ENCODE peak calls at places on chromosome 18, in eight cellular contexts. One of them, this sample, is unnamed.

GRCh38 chr18:41075212-41075611 is 879.8 kb upstream of the PIK3C3 start:
- DNase-seq in CD8-positive, alpha-beta memory T cell: no peak
- DNase-seq in IMR-90: peak
- DNase-seq in body of pancreas: no peak
- DNase-seq in endothelial cell of umbilical vein: peak
- DNase-seq in A549: no peak
- DNase-seq in sigmoid colon: no peak
- DNase-seq in CD4-positive, CD25-positive, alpha-beta regulatory T cell: no peak
- DNase-seq in this sample: peak

GRCh38 chr18:2606335-2606734 is 35.0 kb downstream of the NDC80 start:
- DNase-seq in endothelial cell of umbilical vein: peak
- DNase-seq in CD8-positive, alpha-beta memory T cell: peak
- DNase-seq in A549: no peak
- DNase-seq in CD4-positive, CD25-positive, alpha-beta regulatory T cell: no peak
- DNase-seq in sigmoid colon: no peak
- DNase-seq in IMR-90: no peak
- DNase-seq in body of pancreas: no peak
- DNase-seq in this sample: no peak

GRCh38 chr18:23209796-23210195 is 74.5 kb downstream of the CABLES1 start:
- DNase-seq in CD8-positive, alpha-beta memory T cell: no peak
- DNase-seq in endothelial cell of umbilical vein: no peak
- DNase-seq in sigmoid colon: no peak
- DNase-seq in CD4-positive, CD25-positive, alpha-beta regulatory T cell: no peak
- DNase-seq in IMR-90: no peak
- DNase-seq in A549: no peak
- DNase-seq in body of pancreas: no peak
- DNase-seq in this sample: no peak

GRCh38 chr18:52288403-52289004 is 51.5 kb upstream of the DCC start:
- DNase-seq in endothelial cell of umbilical vein: no peak
- DNase-seq in sigmoid colon: no peak
- DNase-seq in body of pancreas: peak
- DNase-seq in CD4-positive, CD25-positive, alpha-beta regulatory T cell: no peak
- DNase-seq in IMR-90: no peak
- DNase-seq in A549: no peak
- DNase-seq in CD8-positive, alpha-beta memory T cell: no peak
- DNase-seq in this sample: peak

GRCh38 chr18:31101148-31102019 is 837 bp downstream of the DSC2 start:
- DNase-seq in CD4-positive, CD25-positive, alpha-beta regulatory T cell: no peak
- DNase-seq in CD8-positive, alpha-beta memory T cell: no peak
- DNase-seq in body of pancreas: peak
- DNase-seq in sigmoid colon: peak
- DNase-seq in A549: peak
- DNase-seq in endothelial cell of umbilical vein: no peak
- DNase-seq in IMR-90: no peak
- DNase-seq in this sample: peak

GRCh38 chr18:48306838-48307237 is 102.3 kb downstream of the ZBTB7C start:
- DNase-seq in CD8-positive, alpha-beta memory T cell: no peak
- DNase-seq in body of pancreas: no peak
- DNase-seq in IMR-90: no peak
- DNase-seq in sigmoid colon: peak
- DNase-seq in endothelial cell of umbilical vein: no peak
- DNase-seq in A549: no peak
- DNase-seq in CD4-positive, CD25-positive, alpha-beta regulatory T cell: no peak
- DNase-seq in this sample: no peak

GRCh38 chr18:13831864-13832508 is 8.0 kb downstream of the MC5R start:
- DNase-seq in endothelial cell of umbilical vein: no peak
- DNase-seq in body of pancreas: no peak
- DNase-seq in CD8-positive, alpha-beta memory T cell: no peak
- DNase-seq in sigmoid colon: no peak
- DNase-seq in CD4-positive, CD25-positive, alpha-beta regulatory T cell: no peak
- DNase-seq in A549: no peak
- DNase-seq in IMR-90: no peak
- DNase-seq in this sample: no peak

GRCh38 chr18:24268784-24269550 is 128.7 kb downstream of the OSBPL1A start:
- DNase-seq in IMR-90: no peak
- DNase-seq in A549: no peak
- DNase-seq in CD4-positive, CD25-positive, alpha-beta regulatory T cell: no peak
- DNase-seq in sigmoid colon: no peak
- DNase-seq in endothelial cell of umbilical vein: no peak
- DNase-seq in body of pancreas: no peak
- DNase-seq in CD8-positive, alpha-beta memory T cell: no peak
- DNase-seq in this sample: no peak

GRCh38 chr18:22185298-22185697 is 15.9 kb downstream of the GATA6 start:
- DNase-seq in CD8-positive, alpha-beta memory T cell: no peak
- DNase-seq in body of pancreas: peak
- DNase-seq in CD4-positive, CD25-positive, alpha-beta regulatory T cell: no peak
- DNase-seq in IMR-90: no peak
- DNase-seq in endothelial cell of umbilical vein: peak
- DNase-seq in A549: no peak
- DNase-seq in sigmoid colon: no peak
- DNase-seq in this sample: no peak

GRCh38 chr18:56389190-56389589 is 249.2 kb downstream of the TXNL1 start:
- DNase-seq in IMR-90: peak
- DNase-seq in sigmoid colon: no peak
- DNase-seq in CD8-positive, alpha-beta memory T cell: no peak
- DNase-seq in CD4-positive, CD25-positive, alpha-beta regulatory T cell: no peak
- DNase-seq in endothelial cell of umbilical vein: no peak
- DNase-seq in A549: no peak
- DNase-seq in body of pancreas: no peak
- DNase-seq in this sample: no peak

GRCh38 chr18:13501896-13502295 is 224.5 kb downstream of the FAM210A start:
- DNase-seq in IMR-90: no peak
- DNase-seq in CD4-positive, CD25-positive, alpha-beta regulatory T cell: no peak
- DNase-seq in body of pancreas: no peak
- DNase-seq in endothelial cell of umbilical vein: peak
- DNase-seq in A549: no peak
- DNase-seq in CD8-positive, alpha-beta memory T cell: no peak
- DNase-seq in sigmoid colon: peak
- DNase-seq in this sample: no peak

GRCh38 chr18:69777248-69777647 is 170.4 kb downstream of the CD226 start:
- DNase-seq in CD4-positive, CD25-positive, alpha-beta regulatory T cell: no peak
- DNase-seq in IMR-90: no peak
- DNase-seq in body of pancreas: no peak
- DNase-seq in sigmoid colon: no peak
- DNase-seq in CD8-positive, alpha-beta memory T cell: no peak
- DNase-seq in endothelial cell of umbilical vein: no peak
- DNase-seq in A549: no peak
- DNase-seq in this sample: no peak

GRCh38 chr18:36214811-36215210 is 27.5 kb downstream of the MOCOS start:
- DNase-seq in body of pancreas: no peak
- DNase-seq in sigmoid colon: no peak
- DNase-seq in CD8-positive, alpha-beta memory T cell: no peak
- DNase-seq in CD4-positive, CD25-positive, alpha-beta regulatory T cell: no peak
- DNase-seq in endothelial cell of umbilical vein: no peak
- DNase-seq in IMR-90: no peak
- DNase-seq in A549: no peak
- DNase-seq in this sample: no peak

GRCh38 chr18:77132369-77133050 is at the start of gene MBP:
- DNase-seq in CD8-positive, alpha-beta memory T cell: peak
- DNase-seq in IMR-90: no peak
- DNase-seq in A549: no peak
- DNase-seq in endothelial cell of umbilical vein: no peak
- DNase-seq in sigmoid colon: peak
- DNase-seq in body of pancreas: peak
- DNase-seq in CD4-positive, CD25-positive, alpha-beta regulatory T cell: peak
- DNase-seq in this sample: no peak

GRCh38 chr18:39305756-39306155 is 1740.2 kb upstream of the CELF4 start:
- DNase-seq in IMR-90: no peak
- DNase-seq in CD4-positive, CD25-positive, alpha-beta regulatory T cell: no peak
- DNase-seq in body of pancreas: no peak
- DNase-seq in A549: no peak
- DNase-seq in endothelial cell of umbilical vein: peak
- DNase-seq in sigmoid colon: no peak
- DNase-seq in CD8-positive, alpha-beta memory T cell: no peak
- DNase-seq in this sample: no peak

GRCh38 chr18:55582325-55582724 is 5.7 kb downstream of the TCF4 start:
- DNase-seq in CD4-positive, CD25-positive, alpha-beta regulatory T cell: no peak
- DNase-seq in IMR-90: no peak
- DNase-seq in body of pancreas: no peak
- DNase-seq in A549: no peak
- DNase-seq in sigmoid colon: no peak
- DNase-seq in CD8-positive, alpha-beta memory T cell: no peak
- DNase-seq in endothelial cell of umbilical vein: no peak
- DNase-seq in this sample: no peak

GRCh38 chr18:61754039-61754583 is 138.7 kb downstream of the RNF152 start:
- DNase-seq in sigmoid colon: no peak
- DNase-seq in body of pancreas: no peak
- DNase-seq in CD8-positive, alpha-beta memory T cell: no peak
- DNase-seq in A549: no peak
- DNase-seq in CD4-positive, CD25-positive, alpha-beta regulatory T cell: no peak
- DNase-seq in IMR-90: no peak
- DNase-seq in endothelial cell of umbilical vein: no peak
- DNase-seq in this sample: no peak

GRCh38 chr18:48947583-48947982 is 3.2 kb downstream of the SMAD7 start:
- DNase-seq in IMR-90: no peak
- DNase-seq in CD8-positive, alpha-beta memory T cell: no peak
- DNase-seq in sigmoid colon: no peak
- DNase-seq in body of pancreas: peak
- DNase-seq in CD4-positive, CD25-positive, alpha-beta regulatory T cell: no peak
- DNase-seq in endothelial cell of umbilical vein: peak
- DNase-seq in A549: no peak
- DNase-seq in this sample: peak

GRCh38 chr18:55821219-55821618 is 233.2 kb upstream of the TCF4 start:
- DNase-seq in sigmoid colon: no peak
- DNase-seq in body of pancreas: no peak
- DNase-seq in CD4-positive, CD25-positive, alpha-beta regulatory T cell: no peak
- DNase-seq in CD8-positive, alpha-beta memory T cell: no peak
- DNase-seq in endothelial cell of umbilical vein: no peak
- DNase-seq in A549: no peak
- DNase-seq in IMR-90: peak
- DNase-seq in this sample: peak

GRCh38 chr18:46711444-46711863 is 45.4 kb downstream of the ST8SIA5 start:
- DNase-seq in CD8-positive, alpha-beta memory T cell: no peak
- DNase-seq in sigmoid colon: no peak
- DNase-seq in CD4-positive, CD25-positive, alpha-beta regulatory T cell: no peak
- DNase-seq in body of pancreas: no peak
- DNase-seq in IMR-90: no peak
- DNase-seq in A549: no peak
- DNase-seq in endothelial cell of umbilical vein: no peak
- DNase-seq in this sample: no peak

GRCh38 chr18:76499596-76500340 is 4.7 kb upstream of the ZNF516 start:
- DNase-seq in endothelial cell of umbilical vein: no peak
- DNase-seq in IMR-90: no peak
- DNase-seq in CD8-positive, alpha-beta memory T cell: no peak
- DNase-seq in A549: no peak
- DNase-seq in sigmoid colon: no peak
- DNase-seq in CD4-positive, CD25-positive, alpha-beta regulatory T cell: no peak
- DNase-seq in body of pancreas: no peak
- DNase-seq in this sample: no peak

GRCh38 chr18:50969448-50969847 is 1.6 kb downstream of the ELAC1 start:
- DNase-seq in endothelial cell of umbilical vein: no peak
- DNase-seq in CD8-positive, alpha-beta memory T cell: no peak
- DNase-seq in A549: no peak
- DNase-seq in body of pancreas: no peak
- DNase-seq in IMR-90: no peak
- DNase-seq in sigmoid colon: no peak
- DNase-seq in CD4-positive, CD25-positive, alpha-beta regulatory T cell: no peak
- DNase-seq in this sample: no peak
- H3K4me3 ChIP-seq in endothelial cell of umbilical vein: no peak
- H3K4me3 ChIP-seq in CD8-positive, alpha-beta memory T cell: no peak
- H3K4me3 ChIP-seq in A549: peak
- H3K4me3 ChIP-seq in body of pancreas: no peak
- H3K4me3 ChIP-seq in IMR-90: no peak
- H3K4me3 ChIP-seq in sigmoid colon: no peak
- H3K4me3 ChIP-seq in CD4-positive, CD25-positive, alpha-beta regulatory T cell: peak
- H3K4me3 ChIP-seq in this sample: peak

DNA sequence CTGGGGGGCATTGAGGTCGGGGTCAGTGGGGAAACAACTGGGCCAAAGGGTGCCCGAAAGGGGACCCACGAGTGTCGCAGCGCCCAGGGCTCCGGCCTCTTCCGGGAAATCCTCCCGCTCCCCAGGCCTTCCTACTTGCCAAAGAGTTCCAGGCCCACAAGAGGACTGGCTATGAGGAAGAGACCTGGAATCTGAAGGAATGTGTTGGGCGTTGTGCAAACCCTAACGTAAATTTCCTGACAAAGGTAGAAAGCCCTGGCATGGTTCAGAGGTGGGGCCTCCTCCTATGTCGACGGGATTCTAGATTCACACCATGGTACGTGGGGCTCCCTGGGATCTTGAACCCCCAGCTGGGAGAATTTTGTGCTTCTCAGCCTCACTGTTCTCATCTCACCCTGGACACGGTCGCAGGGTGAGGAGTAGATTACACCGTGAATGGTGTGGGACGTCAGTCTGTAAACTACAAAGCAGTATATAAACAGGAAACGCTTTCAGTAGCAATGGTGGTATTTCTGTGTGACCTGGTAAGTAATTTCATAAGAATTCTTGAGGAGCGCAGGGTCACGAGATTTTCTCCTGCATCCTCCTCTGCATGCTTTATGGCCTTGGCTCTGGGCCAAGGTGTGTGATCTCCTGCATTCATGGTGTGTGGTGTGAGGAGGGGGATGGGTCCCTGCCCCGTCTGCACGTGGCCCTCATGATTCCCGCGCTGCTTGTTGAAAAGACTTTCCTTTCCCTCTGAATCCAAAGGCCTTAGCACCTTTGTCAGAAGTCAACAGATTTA is 868 bp downstream of the HSBP1L1 start:
- DNase-seq in body of pancreas: peak
- DNase-seq in sigmoid colon: peak
- DNase-seq in endothelial cell of umbilical vein: peak
- DNase-seq in IMR-90: peak
- DNase-seq in CD4-positive, CD25-positive, alpha-beta regulatory T cell: no peak
- DNase-seq in A549: peak
- DNase-seq in CD8-positive, alpha-beta memory T cell: no peak
- DNase-seq in this sample: peak
- H3K4me3 ChIP-seq in body of pancreas: peak
- H3K4me3 ChIP-seq in sigmoid colon: peak
- H3K4me3 ChIP-seq in endothelial cell of umbilical vein: peak
- H3K4me3 ChIP-seq in IMR-90: peak
- H3K4me3 ChIP-seq in CD4-positive, CD25-positive, alpha-beta regulatory T cell: peak
- H3K4me3 ChIP-seq in A549: peak
- H3K4me3 ChIP-seq in CD8-positive, alpha-beta memory T cell: peak
- H3K4me3 ChIP-seq in this sample: peak

GRCh38 chr18:35142270-35142605 is 98.6 kb upstream of the ZNF397 start:
- DNase-seq in IMR-90: no peak
- DNase-seq in CD4-positive, CD25-positive, alpha-beta regulatory T cell: no peak
- DNase-seq in endothelial cell of umbilical vein: no peak
- DNase-seq in body of pancreas: no peak
- DNase-seq in CD8-positive, alpha-beta memory T cell: no peak
- DNase-seq in A549: no peak
- DNase-seq in sigmoid colon: no peak
- DNase-seq in this sample: no peak
- H3K4me3 ChIP-seq in IMR-90: no peak
- H3K4me3 ChIP-seq in CD4-positive, CD25-positive, alpha-beta regulatory T cell: no peak
- H3K4me3 ChIP-seq in endothelial cell of umbilical vein: no peak
- H3K4me3 ChIP-seq in body of pancreas: no peak
- H3K4me3 ChIP-seq in CD8-positive, alpha-beta memory T cell: no peak
- H3K4me3 ChIP-seq in A549: no peak
- H3K4me3 ChIP-seq in sigmoid colon: no peak
- H3K4me3 ChIP-seq in this sample: no peak

DNA sequence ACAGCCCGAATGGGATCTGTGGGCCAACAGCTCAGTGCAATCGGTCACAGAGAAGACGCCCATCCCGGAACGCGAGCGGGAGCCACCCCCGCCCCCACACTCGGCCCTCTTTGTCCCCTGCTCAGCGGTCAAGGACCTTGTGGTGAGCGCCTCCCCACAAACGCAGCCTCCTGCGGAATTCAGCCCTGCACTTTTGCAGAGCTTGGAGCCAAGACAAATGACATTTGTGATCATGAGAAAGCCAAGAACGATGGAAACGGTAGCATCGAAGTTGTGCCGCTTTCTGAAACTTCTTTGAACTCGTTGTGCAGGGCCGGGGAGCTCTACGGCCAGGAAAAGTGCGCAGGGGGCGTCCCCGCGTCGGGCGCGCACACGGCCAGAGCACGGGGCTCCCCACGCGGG is 6.7 kb upstream of the SALL3 start:
- DNase-seq in CD4-positive, CD25-positive, alpha-beta regulatory T cell: no peak
- DNase-seq in IMR-90: no peak
- DNase-seq in CD8-positive, alpha-beta memory T cell: no peak
- DNase-seq in sigmoid colon: no peak
- DNase-seq in A549: no peak
- DNase-seq in body of pancreas: no peak
- DNase-seq in endothelial cell of umbilical vein: no peak
- DNase-seq in this sample: no peak
- H3K4me3 ChIP-seq in CD4-positive, CD25-positive, alpha-beta regulatory T cell: no peak
- H3K4me3 ChIP-seq in IMR-90: no peak
- H3K4me3 ChIP-seq in CD8-positive, alpha-beta memory T cell: no peak
- H3K4me3 ChIP-seq in sigmoid colon: no peak
- H3K4me3 ChIP-seq in A549: no peak
- H3K4me3 ChIP-seq in body of pancreas: no peak
- H3K4me3 ChIP-seq in endothelial cell of umbilical vein: no peak
- H3K4me3 ChIP-seq in this sample: no peak